ENCODE peak calls at places on chromosomes 13 and 19, in seven cellular contexts. H is activated naive CD8-positive, alpha-beta T cell treated with anti-CD3 and anti-CD28 coated beads, Interleukin-2, amount 50 U/mL, for 24 hours; K is NCI-H524; X is fibroblast of pulmonary artery; C is EL; Y is ELR; Q is activated CD4-positive, alpha-beta T cell treated with anti-CD3 and anti-CD28 coated beads for 24 hours. N is an unnamed sample.
A peak's percentile ranks its signal among the peaks of the same experiment; 100 is the strongest.

GRCh38 chr13:31956944-31957644 is 74.5 kb upstream of the FRY start:
- DNase-seq in X (no peak), C (peak; percentile 33), K (no peak), Q (no peak), Y (peak; percentile 28), H (no peak), N (no peak)

GRCh38 chr19:33788676-33789075 is 8.0 kb upstream of the KCTD15 start:
- DNase-seq in C (no peak), K (no peak), Q (no peak), H (no peak), Y (no peak), X (no peak), N (no peak)

GRCh38 chr19:16136185-16137067 is 7.1 kb upstream of the HSH2D start:
- DNase-seq in X (no peak), K (no peak), Q (no peak), C (no peak), H (no peak), Y (no peak), N (peak; percentile 54)

GRCh38 chr19:45899919-45900589 is 2.4 kb downstream of the MYPOP start:
- DNase-seq in X (no peak), Y (no peak), C (no peak), H (no peak), K (no peak), Q (no peak), N (no peak)

GRCh38 chr19:3782903-3783302 is 3.3 kb downstream of the MATK start:
- DNase-seq in X (no peak), Q (no peak), K (no peak), Y (no peak), C (no peak), H (no peak), N (no peak)

GRCh38 chr13:41700790-41701310 is 243.5 kb downstream of the RGCC start:
- DNase-seq in Y (no peak), X (peak; percentile 55), H (no peak), Q (no peak), C (peak; percentile 67), K (no peak), N (no peak)

GRCh38 chr13:92716749-92717148 is 509.9 kb upstream of the GPC6 start:
- DNase-seq in K (no peak), X (peak; percentile 38), Y (peak; percentile 2), C (peak; percentile 12), H (no peak), Q (no peak), N (no peak)

GRCh38 chr13:39565036-39565949 is 37.7 kb downstream of the LHFPL6 start:
- DNase-seq in H (no peak), Q (no peak), K (no peak), Y (peak; percentile 95), C (peak; percentile 97), X (peak; percentile 93), N (no peak)

GRCh38 chr13:32737111-32737571 is 150.9 kb downstream of the PDS5B start:
- DNase-seq in Q (no peak), H (no peak), K (no peak), C (no peak), Y (no peak), X (peak; percentile 21), N (no peak)

GRCh38 chr19:48654299-48655059 is 8.5 kb upstream of the CA11 start:
- DNase-seq in Q (no peak), X (no peak), Y (no peak), C (no peak), H (no peak), K (peak; percentile 99), N (no peak)

GRCh38 chr19:46692918-46693722 is 23.8 kb downstream of the PRKD2 start:
- DNase-seq in K (no peak), C (no peak), Q (no peak), Y (peak; percentile 8), H (no peak), X (peak; percentile 20), N (no peak)

GRCh38 chr13:42420304-42420703 is 148.4 kb downstream of the AKAP11 start:
- DNase-seq in Y (no peak), X (no peak), C (no peak), H (peak; percentile 65), K (no peak), Q (peak; percentile 39), N (no peak)

GRCh38 chr13:92896842-92897241 is 329.8 kb upstream of the GPC6 start:
- DNase-seq in Y (peak; percentile 1), C (no peak), Q (no peak), K (peak; percentile 23), H (no peak), X (peak; percentile 70), N (peak; percentile 37)

GRCh38 chr13:21014139-21014665 is 47.2 kb downstream of the LATS2 start:
- DNase-seq in Y (no peak), H (no peak), K (no peak), Q (no peak), X (no peak), C (no peak), N (no peak)

N was measured in NCI-H146.